ENCODE peak calls at places on chromosome 18, in eight cellular contexts. One of them, this sample, is unnamed.

GRCh38 chr18:63603772-63604171 is 16.6 kb downstream of the SERPINB13 start:
- DNase-seq in endothelial cell: no peak
- DNase-seq in endothelial cell of umbilical vein: no peak
- DNase-seq in RWPE1: peak; percentile 59
- DNase-seq in A549: no peak
- DNase-seq in H9: no peak
- DNase-seq in CD8-positive, alpha-beta T cell: no peak
- DNase-seq in body of pancreas: no peak
- DNase-seq in this sample: no peak

GRCh38 chr18:21851327-21851961 is 110.9 kb downstream of the MIB1 start:
- DNase-seq in CD8-positive, alpha-beta T cell: no peak
- DNase-seq in endothelial cell: no peak
- DNase-seq in endothelial cell of umbilical vein: peak; percentile 32
- DNase-seq in H9: no peak
- DNase-seq in body of pancreas: no peak
- DNase-seq in RWPE1: peak; percentile 8
- DNase-seq in A549: no peak
- DNase-seq in this sample: no peak

GRCh38 chr18:27735117-27735516 is 441.8 kb downstream of the CDH2 start:
- DNase-seq in A549: no peak
- DNase-seq in H9: no peak
- DNase-seq in CD8-positive, alpha-beta T cell: no peak
- DNase-seq in body of pancreas: no peak
- DNase-seq in RWPE1: no peak
- DNase-seq in endothelial cell: no peak
- DNase-seq in endothelial cell of umbilical vein: no peak
- DNase-seq in this sample: no peak

GRCh38 chr18:36255072-36255708 is 42.3 kb upstream of the FHOD3 start:
- DNase-seq in endothelial cell: no peak
- DNase-seq in A549: no peak
- DNase-seq in endothelial cell of umbilical vein: no peak
- DNase-seq in CD8-positive, alpha-beta T cell: no peak
- DNase-seq in body of pancreas: no peak
- DNase-seq in H9: no peak
- DNase-seq in RWPE1: no peak
- DNase-seq in this sample: no peak

GRCh38 chr18:9684901-9685738 is 23.0 kb upstream of the RAB31 start:
- DNase-seq in endothelial cell: no peak
- DNase-seq in RWPE1: no peak
- DNase-seq in A549: no peak
- DNase-seq in endothelial cell of umbilical vein: no peak
- DNase-seq in body of pancreas: no peak
- DNase-seq in H9: no peak
- DNase-seq in CD8-positive, alpha-beta T cell: no peak
- DNase-seq in this sample: no peak

GRCh38 chr18:40851014-40851429 is 1104.0 kb upstream of the PIK3C3 start:
- DNase-seq in body of pancreas: no peak
- DNase-seq in endothelial cell: no peak
- DNase-seq in RWPE1: peak; percentile 24
- DNase-seq in A549: no peak
- DNase-seq in endothelial cell of umbilical vein: no peak
- DNase-seq in CD8-positive, alpha-beta T cell: no peak
- DNase-seq in H9: no peak
- DNase-seq in this sample: no peak

GRCh38 chr18:4106407-4107033 is 348.6 kb downstream of the DLGAP1 start:
- DNase-seq in CD8-positive, alpha-beta T cell: peak; percentile 51
- DNase-seq in RWPE1: peak; percentile 6
- DNase-seq in H9: peak; percentile 70
- DNase-seq in body of pancreas: peak; percentile 55
- DNase-seq in endothelial cell of umbilical vein: peak; percentile 58
- DNase-seq in endothelial cell: peak; percentile 78
- DNase-seq in A549: peak; percentile 3
- DNase-seq in this sample: peak; percentile 46

GRCh38 chr18:32036506-32037210 is 18.0 kb downstream of the RNF125 start:
- DNase-seq in endothelial cell of umbilical vein: no peak
- DNase-seq in endothelial cell: no peak
- DNase-seq in CD8-positive, alpha-beta T cell: no peak
- DNase-seq in RWPE1: no peak
- DNase-seq in A549: no peak
- DNase-seq in body of pancreas: no peak
- DNase-seq in H9: no peak
- DNase-seq in this sample: no peak

GRCh38 chr18:7616661-7617060 is 49.5 kb downstream of the PTPRM start:
- DNase-seq in endothelial cell of umbilical vein: no peak
- DNase-seq in body of pancreas: peak; percentile 34
- DNase-seq in H9: no peak
- DNase-seq in endothelial cell: no peak
- DNase-seq in CD8-positive, alpha-beta T cell: no peak
- DNase-seq in A549: no peak
- DNase-seq in RWPE1: no peak
- DNase-seq in this sample: no peak

GRCh38 chr18:46073474-46074331 is 1.6 kb upstream of the PSTPIP2 start:
- DNase-seq in endothelial cell of umbilical vein: peak; percentile 75
- DNase-seq in body of pancreas: peak; percentile 66
- DNase-seq in CD8-positive, alpha-beta T cell: peak; percentile 64
- DNase-seq in RWPE1: no peak
- DNase-seq in H9: no peak
- DNase-seq in A549: no peak
- DNase-seq in endothelial cell: peak; percentile 68
- DNase-seq in this sample: no peak

DNA sequence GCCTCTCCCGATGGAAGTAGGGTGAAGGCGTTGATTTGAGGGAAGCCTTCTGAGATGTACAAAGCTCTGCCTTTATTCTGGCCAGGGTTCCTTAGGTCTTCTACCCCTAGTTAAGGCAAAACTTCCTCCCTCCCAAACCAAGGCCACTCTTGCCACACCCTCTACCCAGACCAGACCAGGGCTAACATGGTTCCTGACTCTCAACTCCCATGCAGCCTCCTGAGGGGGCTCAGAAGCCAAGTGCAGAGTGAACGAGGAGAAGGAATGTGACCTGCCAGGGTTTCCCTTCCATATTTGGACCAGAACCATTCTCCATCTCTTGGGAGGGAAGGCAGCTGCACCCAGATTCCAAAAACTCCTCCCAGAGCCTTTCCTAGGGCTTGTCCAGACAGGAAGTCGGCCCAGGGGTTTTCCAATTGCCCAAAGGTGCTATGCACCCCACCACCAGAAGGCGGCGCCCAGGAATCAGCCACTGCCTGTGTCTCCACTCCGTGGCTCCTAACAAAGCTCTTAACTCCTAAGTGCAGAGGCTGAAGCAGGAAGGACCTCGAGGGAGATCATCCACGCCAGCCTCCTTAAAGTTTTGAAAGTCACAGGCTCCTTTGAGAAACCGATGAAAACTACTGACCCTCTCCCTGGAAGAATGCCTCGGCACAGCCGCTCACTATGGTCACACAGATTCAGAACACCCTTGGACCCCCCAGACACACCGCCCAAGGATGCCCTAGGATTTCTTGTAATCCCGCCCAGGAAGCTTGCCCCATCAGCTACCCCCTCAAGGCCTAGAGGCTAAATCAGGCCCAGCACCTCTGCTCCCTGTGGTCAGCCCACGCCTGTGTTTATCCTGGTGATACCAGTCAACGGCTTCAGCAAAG is 157.8 kb downstream of the SMAD2 start:
- DNase-seq in RWPE1: peak; percentile 24
- DNase-seq in body of pancreas: peak; percentile 64
- DNase-seq in endothelial cell: peak; percentile 84
- DNase-seq in CD8-positive, alpha-beta T cell: peak; percentile 59
- DNase-seq in endothelial cell of umbilical vein: peak; percentile 76
- DNase-seq in H9: peak; percentile 91
- DNase-seq in A549: peak; percentile 39
- DNase-seq in this sample: peak; percentile 60
- TF ChIP-seq CTCF in RWPE1: peak; percentile 37
- TF ChIP-seq CTCF in body of pancreas: peak; percentile 68
- TF ChIP-seq CTCF in endothelial cell: peak; percentile 93
- TF ChIP-seq CTCF in CD8-positive, alpha-beta T cell: peak; percentile 86
- TF ChIP-seq CTCF in endothelial cell of umbilical vein: peak; percentile 95
- TF ChIP-seq CTCF in H9: peak; percentile 95
- TF ChIP-seq CTCF in A549: peak; percentile 45
- TF ChIP-seq CTCF in this sample: peak; percentile 87

GRCh38 chr18:26655614-26656400 is 107.5 kb upstream of the KCTD1 start:
- DNase-seq in endothelial cell of umbilical vein: peak; percentile 20
- DNase-seq in endothelial cell: peak; percentile 58
- DNase-seq in RWPE1: peak; percentile 49
- DNase-seq in CD8-positive, alpha-beta T cell: no peak
- DNase-seq in body of pancreas: peak; percentile 72
- DNase-seq in A549: peak; percentile 31
- DNase-seq in H9: peak; percentile 74
- DNase-seq in this sample: peak; percentile 68

GRCh38 chr18:26652501-26652900 is 104.1 kb upstream of the KCTD1 start:
- DNase-seq in body of pancreas: no peak
- DNase-seq in CD8-positive, alpha-beta T cell: no peak
- DNase-seq in endothelial cell of umbilical vein: no peak
- DNase-seq in RWPE1: no peak
- DNase-seq in A549: no peak
- DNase-seq in endothelial cell: no peak
- DNase-seq in H9: no peak
- DNase-seq in this sample: no peak

GRCh38 chr18:26656401-26656943 is 108.1 kb upstream of the KCTD1 start:
- DNase-seq in A549: no peak
- DNase-seq in CD8-positive, alpha-beta T cell: no peak
- DNase-seq in endothelial cell: peak; percentile 30
- DNase-seq in RWPE1: no peak
- DNase-seq in body of pancreas: no peak
- DNase-seq in endothelial cell of umbilical vein: peak; percentile 9
- DNase-seq in H9: no peak
- DNase-seq in this sample: no peak

GRCh38 chr18:26655010-26655613 is 106.8 kb upstream of the KCTD1 start:
- DNase-seq in CD8-positive, alpha-beta T cell: no peak
- DNase-seq in endothelial cell of umbilical vein: peak; percentile 7
- DNase-seq in body of pancreas: no peak
- DNase-seq in endothelial cell: no peak
- DNase-seq in RWPE1: no peak
- DNase-seq in A549: no peak
- DNase-seq in H9: no peak
- DNase-seq in this sample: no peak

DNA sequence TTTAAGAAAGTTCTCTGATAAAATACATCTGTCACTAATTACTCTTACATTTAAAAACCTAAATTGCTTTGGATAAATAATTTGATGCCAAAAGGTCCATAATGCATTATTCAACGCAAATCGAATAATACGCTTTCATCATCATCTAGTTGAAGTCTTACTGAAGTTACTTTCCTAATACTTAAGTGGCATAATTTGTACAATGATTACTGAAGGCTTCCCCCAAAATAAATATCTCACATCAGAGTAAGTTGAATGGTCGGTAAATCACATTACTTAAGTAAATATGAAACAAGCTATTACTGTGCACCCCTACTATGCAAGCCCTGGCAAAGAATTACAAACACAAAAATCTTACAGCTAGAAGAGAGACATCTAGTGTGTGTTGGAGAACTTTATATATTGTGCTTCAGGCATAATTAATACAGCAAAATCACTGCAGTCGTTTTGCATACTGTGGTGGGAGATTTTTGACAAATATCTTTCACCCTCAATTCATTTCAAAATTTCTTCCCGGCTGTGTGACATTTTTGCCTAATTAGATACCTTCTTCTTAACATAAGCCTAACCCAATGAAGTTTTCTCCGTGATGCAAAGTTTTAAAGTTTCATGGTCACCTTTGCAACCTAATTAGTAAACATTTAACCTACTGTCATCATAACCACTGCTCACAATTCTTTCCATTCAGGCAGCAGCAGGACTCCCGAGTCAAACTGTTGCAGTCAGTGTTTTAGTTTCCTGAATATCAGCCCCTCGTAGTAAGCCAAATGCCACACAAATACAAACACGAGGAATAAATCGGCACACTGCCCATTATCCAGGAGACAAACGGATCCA is 106.0 kb upstream of the KCTD1 start:
- DNase-seq in A549: no peak
- DNase-seq in body of pancreas: no peak
- DNase-seq in CD8-positive, alpha-beta T cell: no peak
- DNase-seq in H9: no peak
- DNase-seq in RWPE1: no peak
- DNase-seq in endothelial cell of umbilical vein: peak; percentile 4
- DNase-seq in endothelial cell: no peak
- DNase-seq in this sample: no peak
- TF ChIP-seq CTCF in A549: peak; percentile 44
- TF ChIP-seq CTCF in body of pancreas: no peak
- TF ChIP-seq CTCF in CD8-positive, alpha-beta T cell: no peak
- TF ChIP-seq CTCF in H9: no peak
- TF ChIP-seq CTCF in RWPE1: peak; percentile 37
- TF ChIP-seq CTCF in endothelial cell of umbilical vein: no peak
- TF ChIP-seq CTCF in endothelial cell: no peak
- TF ChIP-seq CTCF in this sample: no peak

DNA sequence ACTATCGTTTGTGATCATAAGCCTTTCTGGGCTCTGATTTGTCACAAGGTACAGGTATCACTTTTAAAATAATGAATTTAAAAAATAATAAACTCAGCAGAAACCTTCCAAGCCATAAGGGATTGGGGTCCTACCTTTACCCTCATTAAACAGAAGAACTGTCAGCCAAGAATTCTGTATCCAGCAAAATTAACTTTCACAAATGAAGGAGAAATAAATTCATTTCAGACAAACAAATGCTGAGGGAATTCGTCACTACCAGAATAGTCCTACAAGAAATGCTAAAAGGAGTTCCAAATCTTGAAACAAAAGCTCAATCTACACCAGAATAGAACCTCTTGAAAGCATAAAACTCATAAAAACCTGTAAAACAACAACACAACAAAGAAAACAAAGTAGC is 25.7 kb downstream of the L3MBTL4 start:
- DNase-seq in endothelial cell of umbilical vein: no peak
- DNase-seq in A549: no peak
- DNase-seq in RWPE1: no peak
- DNase-seq in body of pancreas: no peak
- DNase-seq in endothelial cell: no peak
- DNase-seq in H9: no peak
- DNase-seq in CD8-positive, alpha-beta T cell: no peak
- DNase-seq in this sample: no peak
- TF ChIP-seq CTCF in endothelial cell of umbilical vein: no peak
- TF ChIP-seq CTCF in A549: no peak
- TF ChIP-seq CTCF in RWPE1: no peak
- TF ChIP-seq CTCF in body of pancreas: no peak
- TF ChIP-seq CTCF in endothelial cell: no peak
- TF ChIP-seq CTCF in H9: no peak
- TF ChIP-seq CTCF in CD8-positive, alpha-beta T cell: no peak
- TF ChIP-seq CTCF in this sample: no peak

GRCh38 chr18:23380001-23380550 is 73.0 kb upstream of the RIOK3 start:
- DNase-seq in body of pancreas: no peak
- DNase-seq in endothelial cell of umbilical vein: peak; percentile 79
- DNase-seq in H9: no peak
- DNase-seq in CD8-positive, alpha-beta T cell: no peak
- DNase-seq in endothelial cell: no peak
- DNase-seq in RWPE1: no peak
- DNase-seq in A549: peak; percentile 56
- DNase-seq in this sample: no peak
- TF ChIP-seq CTCF in body of pancreas: no peak
- TF ChIP-seq CTCF in endothelial cell of umbilical vein: no peak
- TF ChIP-seq CTCF in H9: no peak
- TF ChIP-seq CTCF in CD8-positive, alpha-beta T cell: no peak
- TF ChIP-seq CTCF in endothelial cell: no peak
- TF ChIP-seq CTCF in RWPE1: no peak
- TF ChIP-seq CTCF in A549: no peak
- TF ChIP-seq CTCF in this sample: no peak

DNA sequence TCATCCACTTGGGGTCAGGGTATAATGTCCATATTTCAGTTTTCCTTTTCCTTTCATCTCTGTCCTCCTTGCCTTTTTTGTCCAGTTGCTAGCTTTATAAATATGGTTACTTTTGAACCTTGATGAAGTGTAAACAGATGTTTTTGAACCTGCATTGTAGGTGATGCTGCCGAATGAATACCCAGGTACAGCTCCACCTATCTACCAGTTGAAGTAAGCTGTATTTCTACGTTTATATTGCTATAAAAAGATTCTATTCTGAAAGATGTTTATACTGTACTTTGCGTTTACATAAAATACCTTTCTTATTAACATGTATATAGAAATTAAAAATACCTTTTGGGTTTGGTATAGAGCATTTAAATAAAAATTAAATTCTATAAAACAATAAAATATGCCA is 2.2 kb downstream of the IMPACT start:
- DNase-seq in body of pancreas: no peak
- DNase-seq in RWPE1: no peak
- DNase-seq in CD8-positive, alpha-beta T cell: no peak
- DNase-seq in endothelial cell: no peak
- DNase-seq in H9: no peak
- DNase-seq in A549: no peak
- DNase-seq in endothelial cell of umbilical vein: no peak
- DNase-seq in this sample: no peak
- TF ChIP-seq CTCF in body of pancreas: no peak
- TF ChIP-seq CTCF in RWPE1: peak; percentile 11
- TF ChIP-seq CTCF in CD8-positive, alpha-beta T cell: no peak
- TF ChIP-seq CTCF in endothelial cell: no peak
- TF ChIP-seq CTCF in H9: peak; percentile 58
- TF ChIP-seq CTCF in A549: no peak
- TF ChIP-seq CTCF in endothelial cell of umbilical vein: no peak
- TF ChIP-seq CTCF in this sample: no peak